ENCODE peak calls at places on chromosomes 4 and X, in six cellular contexts. T, R, W, X, S and L are unnamed samples.

GRCh38 chr4:160370046-160370445 is 1267.2 kb downstream of the RAPGEF2 start:
- DNase-seq in S (no peak), W (no peak), T (no peak), X (no peak), R (no peak), L (no peak)

GRCh38 chrX:65509400-65509799 is 25.2 kb downstream of the LAS1L start:
- DNase-seq in X (no peak), W (no peak), T (no peak), R (no peak), S (no peak), L (no peak)

GRCh38 chr4:94871644-94872305 is 114.0 kb downstream of the BMPR1B start:
- DNase-seq in S (peak; percentile 20), T (no peak), X (no peak), R (no peak), W (no peak), L (no peak)

GRCh38 chrX:68794486-68794885 is 34.3 kb upstream of the EFNB1 start:
- DNase-seq in X (no peak), S (no peak), R (no peak), W (no peak), T (no peak), L (no peak)

GRCh38 chrX:19964017-19964710 is 26.7 kb downstream of the BCLAF3 start:
- DNase-seq in X (no peak), W (no peak), T (no peak), R (no peak), S (no peak), L (no peak)

GRCh38 chr4:77043507-77044131 is 32.2 kb downstream of the CCNI start:
- DNase-seq in S (peak; percentile 42), T (no peak), R (peak; percentile 87), X (no peak), W (no peak), L (no peak)

GRCh38 chr4:112183252-112183651 is 38.0 kb downstream of the FAM241A start:
- DNase-seq in X (no peak), T (no peak), S (peak; percentile 30), R (no peak), W (no peak), L (no peak)

GRCh38 chr4:181959121-181959520 is 284.1 kb upstream of the TENM3 start:
- DNase-seq in W (no peak), S (peak; percentile 89), X (no peak), R (peak; percentile 95), T (no peak), L (no peak)

GRCh38 chr4:76625316-76625715 is 190.3 kb downstream of the SHROOM3 start:
- DNase-seq in X (no peak), W (no peak), R (peak; percentile 54), T (peak; percentile 27), S (no peak), L (no peak)

GRCh38 chr4:140937866-140938265 is 181.7 kb upstream of the TBC1D9 start:
- DNase-seq in S (peak; percentile 80), W (no peak), X (no peak), R (peak; percentile 97), T (no peak), L (no peak)

GRCh38 chr4:38529189-38530115 is 134.5 kb upstream of the KLF3 start:
- DNase-seq in T (no peak), W (peak; percentile 82), X (peak; percentile 38), S (no peak), R (no peak), L (no peak)

GRCh38 chr4:175066923-175067627 is 148.9 kb downstream of the ADAM29 start:
- DNase-seq in T (no peak), R (no peak), W (no peak), S (no peak), X (peak; percentile 73), L (no peak)

GRCh38 chr4:48546336-48546735 is 56.3 kb downstream of the ZAR1 start:
- DNase-seq in T (peak; percentile 8), S (peak; percentile 52), W (no peak), X (peak; percentile 76), R (peak; percentile 49), L (no peak)

GRCh38 chr4:7132730-7133582 is 59.4 kb upstream of the SORCS2 start:
- DNase-seq in R (peak; percentile 30), S (peak; percentile 11), T (no peak), X (no peak), W (no peak), L (no peak)

GRCh38 chr4:84498203-84499026 is 677 bp downstream of the NKX6-1 start:
- DNase-seq in T (peak; percentile 55), X (peak; percentile 35), R (peak; percentile 47), S (peak; percentile 7), W (no peak), L (no peak)

GRCh38 chr4:1469596-1470392 is 63.6 kb upstream of the NKX1-1 start:
- DNase-seq in R (no peak), X (no peak), W (peak; percentile 36), T (peak; percentile 25), S (no peak), L (no peak)

GRCh38 chrX:19924285-19924684 is 36.9 kb upstream of the SH3KBP1 start:
- DNase-seq in T (no peak), S (no peak), X (peak; percentile 17), W (no peak), R (peak; percentile 42), L (no peak)

GRCh38 chrX:152821145-152821765 is 9.3 kb downstream of the CETN2 start:
- DNase-seq in X (peak; percentile 33), S (peak; percentile 32), W (peak; percentile 64), R (peak; percentile 46), T (peak; percentile 40), L (peak; percentile 15)

GRCh38 chrX:107764845-107765608 is 10.6 kb downstream of the TSC22D3 start:
- DNase-seq in W (no peak), S (no peak), X (no peak), T (no peak), R (no peak), L (no peak)

GRCh38 chrX:130770615-130771014 is 132.4 kb downstream of the ENOX2 start:
- DNase-seq in T (no peak), R (peak; percentile 90), S (peak; percentile 81), X (no peak), W (no peak), L (no peak)

GRCh38 chr4:49044270-49044669 is 58.2 kb downstream of the CWH43 start:
- DNase-seq in X (no peak), S (no peak), T (no peak), R (no peak), W (no peak), L (no peak)

GRCh38 chr4:67483868-67484602 is 61.3 kb downstream of the CENPC start:
- DNase-seq in R (peak; percentile 67), X (no peak), T (peak; percentile 3), W (no peak), S (peak; percentile 72), L (no peak)